ENCODE peak calls at places on chromosomes 16 and 17, in six cellular contexts. P, K, V, F, R and U are unnamed samples.

GRCh38 chr17:60229189-60229802 is 79.5 kb downstream of the CA4 start:
- DNase-seq in P (peak), K (no peak), V (peak), F (no peak), R (no peak), U (no peak)

GRCh38 chr17:77497578-77497934 is 356.8 kb downstream of the SEC14L1 start:
- DNase-seq in P (no peak), K (peak), V (no peak), F (no peak), R (no peak), U (peak)

GRCh38 chr17:80575057-80575875 is 30.6 kb downstream of the RPTOR start:
- DNase-seq in P (peak), K (peak), V (peak), F (peak), R (peak), U (peak)

GRCh38 chr17:46769531-46770438 is 48.7 kb downstream of the WNT3 start:
- DNase-seq in P (peak), K (no peak), V (peak), F (no peak), R (no peak), U (peak)

GRCh38 chr16:19517424-19518089 is 4.3 kb downstream of the GDE1 start:
- DNase-seq in P (peak), K (no peak), V (peak), F (no peak), R (no peak), U (no peak)

GRCh38 chr16:72621651-72622050 is 426.3 kb downstream of the ZFHX3 start:
- DNase-seq in P (peak), K (no peak), V (no peak), F (no peak), R (no peak), U (no peak)

GRCh38 chr16:67760206-67760605 is 41.1 kb upstream of the GFOD2 start:
- DNase-seq in P (no peak), K (peak), V (no peak), F (no peak), R (no peak), U (peak)

GRCh38 chr16:28923231-28923587 is 1.8 kb downstream of the RABEP2 start:
- DNase-seq in P (no peak), K (no peak), V (no peak), F (no peak), R (no peak), U (no peak)

GRCh38 chr17:7884581-7885356 is 3.8 kb upstream of the CHD3 start:
- DNase-seq in P (no peak), K (no peak), V (peak), F (peak), R (no peak), U (no peak)

GRCh38 chr17:59230765-59231164 is 10.5 kb downstream of the GDPD1 start:
- DNase-seq in P (no peak), K (no peak), V (no peak), F (no peak), R (no peak), U (no peak)

GRCh38 chr16:4038448-4038847 is 77.8 kb downstream of the ADCY9 start:
- DNase-seq in P (no peak), K (no peak), V (no peak), F (no peak), R (no peak), U (no peak)

GRCh38 chr17:80938556-80938955 is 53.1 kb upstream of the CHMP6 start:
- DNase-seq in P (no peak), K (peak), V (no peak), F (no peak), R (no peak), U (no peak)

GRCh38 chr17:65914784-65915342 is 277.1 kb downstream of the CEP112 start:
- DNase-seq in P (no peak), K (no peak), V (no peak), F (no peak), R (no peak), U (no peak)

GRCh38 chr17:40922239-40922638 is 15.2 kb downstream of the KRT23 start:
- DNase-seq in P (peak), K (no peak), V (peak), F (no peak), R (peak), U (no peak)

GRCh38 chr16:85348921-85349334 is 236.7 kb upstream of the CIBAR2 start:
- DNase-seq in P (no peak), K (no peak), V (no peak), F (no peak), R (no peak), U (no peak)

GRCh38 chr17:51128089-51128488 is 7.4 kb upstream of the SPAG9 start:
- DNase-seq in P (no peak), K (no peak), V (peak), F (no peak), R (no peak), U (no peak)

GRCh38 chr17:46984892-46985291 is 5.8 kb upstream of the RPRML start:
- DNase-seq in P (no peak), K (peak), V (no peak), F (no peak), R (no peak), U (peak)

GRCh38 chr16:30839523-30840227 is 52.7 kb upstream of the ZNF629 start:
- DNase-seq in P (no peak), K (no peak), V (no peak), F (no peak), R (no peak), U (no peak)

GRCh38 chr16:57592591-57593003 is 35.8 kb upstream of the ADGRG1 start:
- DNase-seq in P (no peak), K (no peak), V (no peak), F (peak), R (no peak), U (peak)

GRCh38 chr16:11698271-11698689 is 30.0 kb downstream of the SNN start:
- DNase-seq in P (no peak), K (no peak), V (peak), F (no peak), R (no peak), U (no peak)

GRCh38 chr17:64779344-64780095 is 117.4 kb upstream of the SMURF2 start:
- DNase-seq in P (no peak), K (peak), V (no peak), F (no peak), R (no peak), U (peak)

GRCh38 chr16:85436636-85437160 is 176.4 kb upstream of the GSE1 start:
- DNase-seq in P (no peak), K (no peak), V (no peak), F (no peak), R (no peak), U (no peak)

GRCh38 chr17:19713462-19713861 is 2.9 kb downstream of the SLC47A2 start:
- DNase-seq in P (no peak), K (no peak), V (peak), F (no peak), R (no peak), U (no peak)